ENCODE peak calls at places on chromosome 10, in four cellular contexts. One of them, this sample, is unnamed.
A peak's percentile ranks its signal among the peaks of the same experiment; 100 is the strongest.

GRCh38 chr10:6114758-6115410 is 26.1 kb downstream of the RBM17 start:
- DNase-seq in HCT116: no peak
- DNase-seq in cardiac muscle cell: peak; percentile 75
- DNase-seq in brain microvascular endothelial cell: peak; percentile 21
- DNase-seq in this sample: peak; percentile 30

GRCh38 chr10:124641282-124642075 is 102.7 kb downstream of the FAM53B start:
- DNase-seq in HCT116: no peak
- DNase-seq in cardiac muscle cell: peak; percentile 80
- DNase-seq in brain microvascular endothelial cell: peak; percentile 63
- DNase-seq in this sample: no peak

GRCh38 chr10:16662889-16663288 is 141.2 kb upstream of the C1QL3 start:
- DNase-seq in HCT116: no peak
- DNase-seq in cardiac muscle cell: no peak
- DNase-seq in brain microvascular endothelial cell: no peak
- DNase-seq in this sample: no peak

GRCh38 chr10:18157909-18158308 is 17.7 kb downstream of the CACNB2 start:
- DNase-seq in HCT116: no peak
- DNase-seq in cardiac muscle cell: peak; percentile 37
- DNase-seq in brain microvascular endothelial cell: peak; percentile 57
- DNase-seq in this sample: peak; percentile 62

GRCh38 chr10:5163487-5163886 is 21.5 kb downstream of the AKR1C8 start:
- DNase-seq in HCT116: no peak
- DNase-seq in cardiac muscle cell: no peak
- DNase-seq in brain microvascular endothelial cell: no peak
- DNase-seq in this sample: no peak

GRCh38 chr10:58326967-58327381 is 7.8 kb upstream of the UBE2D1 start:
- DNase-seq in HCT116: no peak
- DNase-seq in cardiac muscle cell: peak; percentile 80
- DNase-seq in brain microvascular endothelial cell: peak; percentile 50
- DNase-seq in this sample: no peak

GRCh38 chr10:78964952-78965633 is 103.7 kb upstream of the ZMIZ1 start:
- DNase-seq in HCT116: peak; percentile 81
- DNase-seq in cardiac muscle cell: peak; percentile 43
- DNase-seq in brain microvascular endothelial cell: peak; percentile 17
- DNase-seq in this sample: peak; percentile 49

GRCh38 chr10:50576995-50577394 is 46.8 kb downstream of the SGMS1 start:
- DNase-seq in HCT116: no peak
- DNase-seq in cardiac muscle cell: no peak
- DNase-seq in brain microvascular endothelial cell: no peak
- DNase-seq in this sample: no peak

GRCh38 chr10:43037942-43038782 is 38.7 kb upstream of the RET start:
- DNase-seq in HCT116: no peak
- DNase-seq in cardiac muscle cell: no peak
- DNase-seq in brain microvascular endothelial cell: no peak
- DNase-seq in this sample: no peak

GRCh38 chr10:35375091-35375765 is 38.9 kb downstream of the CCNY start:
- DNase-seq in HCT116: no peak
- DNase-seq in cardiac muscle cell: peak; percentile 36
- DNase-seq in brain microvascular endothelial cell: no peak
- DNase-seq in this sample: no peak

GRCh38 chr10:35368485-35369048 is 32.3 kb downstream of the CCNY start:
- DNase-seq in HCT116: no peak
- DNase-seq in cardiac muscle cell: no peak
- DNase-seq in brain microvascular endothelial cell: no peak
- DNase-seq in this sample: no peak

GRCh38 chr10:35372329-35372728 is 36.0 kb downstream of the CCNY start:
- DNase-seq in HCT116: no peak
- DNase-seq in cardiac muscle cell: peak; percentile 41
- DNase-seq in brain microvascular endothelial cell: no peak
- DNase-seq in this sample: peak; percentile 74

GRCh38 chr10:35369049-35369760 is 32.9 kb downstream of the CCNY start:
- DNase-seq in HCT116: no peak
- DNase-seq in cardiac muscle cell: no peak
- DNase-seq in brain microvascular endothelial cell: no peak
- DNase-seq in this sample: no peak

DNA sequence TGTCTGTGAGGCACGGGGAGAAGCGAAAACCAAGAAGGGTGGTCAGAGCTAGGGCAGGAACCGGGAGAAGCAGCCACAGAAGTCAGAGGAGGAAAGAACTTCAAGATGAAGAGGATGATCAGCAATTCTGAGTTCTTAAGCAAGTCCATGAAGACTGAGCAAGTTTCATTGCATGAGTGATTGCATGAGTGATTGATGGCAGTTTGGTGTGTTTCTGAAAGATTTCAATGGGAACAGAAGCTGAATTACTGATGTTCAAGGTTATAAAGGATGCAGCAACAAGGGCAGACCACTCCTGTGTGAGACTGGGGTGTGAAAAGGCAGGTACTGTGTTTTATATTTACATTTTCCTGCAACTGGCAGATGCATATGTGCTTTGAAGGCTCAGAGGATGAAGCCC is 35.4 kb downstream of the CCNY start:
- DNase-seq in HCT116: no peak
- DNase-seq in cardiac muscle cell: no peak
- DNase-seq in brain microvascular endothelial cell: no peak
- DNase-seq in this sample: no peak
- H3K27ac ChIP-seq in HCT116: no peak overlapping the region
- H3K27ac ChIP-seq in cardiac muscle cell: peak overlapping the region; percentile 71
- H3K27ac ChIP-seq in brain microvascular endothelial cell: no peak overlapping the region
- H3K27ac ChIP-seq in this sample: peak overlapping the region; percentile 74

DNA sequence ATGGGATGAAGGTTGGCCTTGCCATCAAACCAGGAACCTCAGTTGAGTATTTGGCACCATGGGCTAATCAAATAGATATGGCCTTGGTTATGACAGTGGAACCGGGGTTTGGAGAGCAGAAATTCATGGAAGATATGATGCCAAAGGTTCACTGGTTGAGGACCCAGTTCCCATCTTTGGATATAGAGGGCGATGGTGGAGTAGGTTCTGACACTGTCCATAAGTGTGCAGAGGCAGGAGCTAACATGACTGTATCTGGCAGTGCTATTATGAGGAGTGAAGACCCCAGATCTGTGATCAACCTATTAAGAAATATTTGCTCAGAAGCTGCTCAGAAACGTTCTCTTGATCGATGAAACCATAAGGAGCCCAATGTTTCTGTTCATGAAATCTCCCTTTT is 641 bp downstream of the RPEL1 start:
- DNase-seq in HCT116: no peak
- DNase-seq in cardiac muscle cell: no peak
- DNase-seq in brain microvascular endothelial cell: no peak
- DNase-seq in this sample: no peak
- TF ChIP-seq CTCF in HCT116: peak; percentile 37
- TF ChIP-seq CTCF in cardiac muscle cell: no peak
- TF ChIP-seq CTCF in brain microvascular endothelial cell: peak; percentile 48
- TF ChIP-seq CTCF in this sample: no peak

GRCh38 chr10:32964261-32964660 is 6.2 kb upstream of the ITGB1 start:
- DNase-seq in HCT116: no peak
- DNase-seq in cardiac muscle cell: no peak
- DNase-seq in brain microvascular endothelial cell: no peak
- DNase-seq in this sample: no peak
- H3K27ac ChIP-seq in HCT116: no peak overlapping the region
- H3K27ac ChIP-seq in cardiac muscle cell: no peak overlapping the region
- H3K27ac ChIP-seq in brain microvascular endothelial cell: no peak overlapping the region
- H3K27ac ChIP-seq in this sample: peak overlapping the region; percentile 57

DNA sequence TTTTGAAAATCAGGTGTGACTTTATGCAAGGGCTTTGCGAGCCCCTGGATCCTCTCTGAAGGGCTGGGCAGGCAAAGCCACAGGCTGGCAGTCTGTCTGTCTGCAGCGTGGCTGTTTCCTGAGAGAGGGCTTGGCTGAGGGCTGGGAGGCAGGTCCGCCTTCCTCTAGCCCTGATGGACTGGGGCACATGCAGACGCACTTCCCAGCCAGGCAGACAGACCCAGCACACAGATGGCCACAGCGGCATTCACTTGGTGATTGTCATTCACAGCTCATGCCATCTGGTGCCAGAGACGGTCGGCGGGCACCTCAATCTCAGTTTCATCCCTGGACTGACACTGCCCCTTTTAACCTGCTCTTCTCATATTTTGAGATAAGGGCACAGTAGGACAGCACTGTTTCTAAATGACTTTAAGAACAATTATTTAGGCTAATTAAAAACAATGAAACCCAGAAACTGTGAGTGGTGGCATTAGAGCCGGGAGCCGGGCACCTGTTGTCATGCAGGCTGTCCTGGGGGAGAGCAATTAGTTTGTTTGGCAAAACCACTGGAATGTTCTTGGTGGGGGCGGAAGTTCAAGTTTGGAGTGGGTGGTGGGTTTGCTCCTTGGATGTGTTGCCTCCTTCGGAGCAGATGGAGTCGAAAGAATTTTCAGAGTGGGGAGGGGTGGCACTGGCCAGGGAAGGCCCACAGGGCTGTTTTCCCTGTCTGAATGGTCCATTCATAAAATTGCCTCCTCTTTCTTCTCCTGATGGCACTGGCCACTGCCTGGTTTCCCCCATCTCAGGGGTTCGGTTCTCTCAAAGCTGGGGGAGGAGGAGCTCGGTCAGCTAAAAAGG is 35.7 kb downstream of the RBM20 start:
- DNase-seq in HCT116: no peak
- DNase-seq in cardiac muscle cell: no peak
- DNase-seq in brain microvascular endothelial cell: no peak
- DNase-seq in this sample: no peak
- TF ChIP-seq CTCF in HCT116: no peak
- TF ChIP-seq CTCF in cardiac muscle cell: no peak
- TF ChIP-seq CTCF in brain microvascular endothelial cell: no peak
- TF ChIP-seq CTCF in this sample: no peak

DNA sequence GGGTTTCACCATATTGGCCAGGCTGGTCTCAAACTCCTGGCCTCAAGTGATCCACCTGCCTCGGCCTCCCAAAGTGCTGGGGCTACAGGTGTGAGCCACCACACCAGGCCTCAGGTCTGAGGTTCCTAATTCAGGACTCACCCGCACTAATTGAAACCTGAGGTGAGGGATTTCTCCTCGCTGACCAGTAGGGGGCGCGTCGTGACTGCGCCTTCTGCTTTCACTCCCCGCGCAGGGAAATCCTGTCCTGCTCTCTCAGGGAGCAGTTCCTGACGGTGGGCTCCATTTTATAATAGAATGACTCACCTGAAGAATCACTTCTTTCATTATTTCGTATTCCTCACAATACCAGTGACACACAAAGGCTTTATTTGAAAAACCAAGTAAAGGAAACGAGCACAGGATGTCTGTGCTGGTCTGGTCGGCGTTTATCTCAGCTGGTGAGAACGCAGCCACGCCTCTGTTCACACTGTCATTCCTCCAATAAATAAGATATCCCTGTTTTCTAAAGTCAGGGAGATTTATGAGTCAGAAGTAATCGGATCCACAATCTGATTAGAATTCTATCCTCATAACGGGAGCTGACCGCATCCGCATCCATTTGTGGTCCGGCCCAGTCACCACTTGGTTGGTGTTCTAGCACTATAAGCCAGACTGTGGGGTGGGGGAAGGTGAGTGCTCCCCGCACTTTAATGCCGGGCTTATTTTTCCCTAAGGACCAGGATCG is 35.4 kb downstream of the BAG3 start:
- DNase-seq in HCT116: peak; percentile 75
- DNase-seq in cardiac muscle cell: peak; percentile 90
- DNase-seq in brain microvascular endothelial cell: peak; percentile 95
- DNase-seq in this sample: peak; percentile 78
- H3K27ac ChIP-seq in HCT116: no peak overlapping the region
- H3K27ac ChIP-seq in cardiac muscle cell: peak overlapping the region; percentile 85
- H3K27ac ChIP-seq in brain microvascular endothelial cell: peak overlapping the region; percentile 82
- H3K27ac ChIP-seq in this sample: peak overlapping the region; percentile 74

DNA sequence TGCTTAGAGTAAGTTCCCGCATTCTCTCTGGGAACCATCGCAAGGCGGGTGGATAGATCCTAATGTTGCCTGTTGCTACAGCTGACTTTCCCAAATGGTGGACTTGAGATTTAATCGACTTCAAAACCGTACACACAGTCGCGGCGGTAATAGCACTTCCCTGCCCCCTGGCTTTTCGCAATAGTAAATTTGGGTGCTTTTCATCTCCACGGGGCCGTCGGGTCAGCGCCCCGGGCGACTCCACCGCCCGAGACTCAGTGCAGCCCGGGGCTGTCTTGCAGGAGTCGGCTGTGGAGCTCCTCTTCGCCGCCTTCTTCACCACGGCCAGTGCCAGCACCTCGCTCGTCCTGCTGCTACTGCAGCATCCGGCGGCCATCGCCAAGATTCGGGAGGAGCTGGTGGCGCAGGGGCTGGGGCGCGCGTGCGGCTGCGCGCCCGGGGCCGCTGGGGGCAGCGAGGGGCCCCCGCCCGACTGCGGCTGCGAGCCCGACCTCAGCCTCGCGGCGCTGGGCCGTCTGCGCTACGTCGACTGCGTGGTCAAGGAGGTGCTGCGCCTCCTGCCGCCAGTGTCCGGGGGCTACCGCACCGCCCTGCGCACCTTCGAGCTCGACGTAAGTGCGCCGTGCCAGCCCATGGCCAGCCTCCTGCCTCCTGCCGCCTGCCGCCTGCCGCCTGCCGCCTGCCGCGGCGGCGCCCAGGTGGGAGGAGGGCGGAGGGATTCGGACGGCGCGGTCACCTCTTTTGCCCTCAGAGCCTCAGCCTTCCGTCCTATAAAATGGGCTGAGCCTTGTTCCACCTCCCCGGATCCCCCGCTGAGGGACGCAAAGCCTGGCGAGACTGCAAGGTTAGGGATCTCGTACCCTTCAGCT is 5.3 kb downstream of the CYP26C1 start:
- DNase-seq in HCT116: no peak
- DNase-seq in cardiac muscle cell: no peak
- DNase-seq in brain microvascular endothelial cell: no peak
- DNase-seq in this sample: no peak
- TF ChIP-seq CTCF in HCT116: no peak
- TF ChIP-seq CTCF in cardiac muscle cell: peak; percentile 3
- TF ChIP-seq CTCF in brain microvascular endothelial cell: no peak
- TF ChIP-seq CTCF in this sample: no peak

GRCh38 chr10:24215603-24216002 is 6.7 kb downstream of the KIAA1217 start:
- DNase-seq in HCT116: no peak
- DNase-seq in cardiac muscle cell: no peak
- DNase-seq in brain microvascular endothelial cell: no peak
- DNase-seq in this sample: no peak
- H3K27ac ChIP-seq in HCT116: no peak overlapping the region
- H3K27ac ChIP-seq in cardiac muscle cell: peak overlapping the region; percentile 46
- H3K27ac ChIP-seq in brain microvascular endothelial cell: no peak overlapping the region
- H3K27ac ChIP-seq in this sample: no peak overlapping the region

GRCh38 chr10:68333452-68333851 is 724 bp upstream of the PBLD start:
- DNase-seq in HCT116: no peak
- DNase-seq in cardiac muscle cell: no peak
- DNase-seq in brain microvascular endothelial cell: no peak
- DNase-seq in this sample: no peak

GRCh38 chr10:68331455-68332258 is at the start of gene HNRNPH3:
- DNase-seq in HCT116: peak; percentile 92
- DNase-seq in cardiac muscle cell: peak; percentile 99
- DNase-seq in brain microvascular endothelial cell: peak; percentile 93
- DNase-seq in this sample: peak; percentile 97

GRCh38 chr10:68333058-68333395 is 299 bp upstream of the PBLD start:
- DNase-seq in HCT116: no peak
- DNase-seq in cardiac muscle cell: no peak
- DNase-seq in brain microvascular endothelial cell: peak; percentile 5
- DNase-seq in this sample: no peak

GRCh38 chr10:68330852-68331454 is 911 bp upstream of the HNRNPH3 start:
- DNase-seq in HCT116: no peak
- DNase-seq in cardiac muscle cell: peak; percentile 53
- DNase-seq in brain microvascular endothelial cell: no peak
- DNase-seq in this sample: no peak

GRCh38 chr10:68332259-68333057 is at the start of gene PBLD:
- DNase-seq in HCT116: peak; percentile 43
- DNase-seq in cardiac muscle cell: peak; percentile 87
- DNase-seq in brain microvascular endothelial cell: peak; percentile 61
- DNase-seq in this sample: peak; percentile 66
- TF ChIP-seq CTCF in HCT116: peak; percentile 24
- TF ChIP-seq CTCF in cardiac muscle cell: peak; percentile 63
- TF ChIP-seq CTCF in brain microvascular endothelial cell: peak; percentile 72
- TF ChIP-seq CTCF in this sample: peak; percentile 50

This sample was measured in RWPE1.